ENCODE peak calls at places on chromosomes 1 and 21, in nine cellular contexts. N is activated CD4-positive, CD25-positive, alpha-beta regulatory T cell treated with anti-CD3 and anti-CD28 coated beads, Interleukin-2, amount 50 U/mL, for 72 hours; C is RCC 7860; D is neural crest cell; A is effector CD8-positive, alpha-beta T cell; T is nucleus accumbens; P is AG04450; X is activated T-cell treated with anti-CD3 and anti-CD28 coated beads, Interleukin-2, amount 50 U/mL, for 1 hour; M is AML-193. R is an unnamed sample.

GRCh38 chr21:45545236-45545570 is 3.0 kb upstream of the SLC19A1 start:
- DNase-seq in N (no peak), C (no peak), D (no peak), A (no peak), T (no peak), P (no peak), X (no peak), M (no peak), R (peak; percentile 0)

GRCh38 chr1:59375321-59376220 is 78.7 kb downstream of the FGGY start:
- DNase-seq in N (no peak), C (peak; percentile 95), D (no peak), A (no peak), T (no peak), P (peak; percentile 94), X (no peak), M (no peak), R (no peak)

GRCh38 chr1:216600730-216601426 is 122.4 kb downstream of the ESRRG start:
- DNase-seq in N (no peak), C (no peak), D (peak; percentile 67), A (no peak), T (peak; percentile 77), P (peak; percentile 38), X (no peak), M (no peak), R (peak; percentile 80)

GRCh38 chr1:230120289-230120948 is 53.4 kb downstream of the GALNT2 start:
- DNase-seq in N (no peak), C (peak; percentile 88), D (no peak), A (no peak), T (no peak), P (no peak), X (no peak), M (no peak), R (no peak)

GRCh38 chr1:207243756-207244408 is 77.6 kb upstream of the CD55 start:
- DNase-seq in N (no peak), C (no peak), D (no peak), A (no peak), T (no peak), P (no peak), X (no peak), M (no peak), R (no peak)

GRCh38 chr1:12438349-12438924 is 179.6 kb downstream of the DHRS3 start:
- DNase-seq in N (no peak), C (no peak), D (no peak), A (no peak), T (no peak), P (no peak), X (peak; percentile 42), M (no peak), R (no peak)

GRCh38 chr1:36115200-36115669 is 9.8 kb downstream of the COL8A2 start:
- DNase-seq in N (no peak), C (no peak), D (no peak), A (no peak), T (no peak), P (no peak), X (no peak), M (no peak), R (no peak)

GRCh38 chr1:187985145-187985896 is 1156.6 kb downstream of the PLA2G4A start:
- DNase-seq in N (no peak), C (no peak), D (no peak), A (no peak), T (no peak), P (no peak), X (no peak), M (no peak), R (no peak)

GRCh38 chr1:39317111-39317510 is 112.6 kb downstream of the MACF1 start:
- DNase-seq in N (no peak), C (no peak), D (no peak), A (no peak), T (no peak), P (no peak), X (no peak), M (no peak), R (no peak)

GRCh38 chr1:39690943-39691382 is 270 bp downstream of the HPCAL4 start:
- DNase-seq in N (no peak), C (no peak), D (no peak), A (no peak), T (no peak), P (no peak), X (no peak), M (no peak), R (no peak)

GRCh38 chr21:45420623-45421041 is 15.7 kb downstream of the COL18A1 start:
- DNase-seq in N (no peak), C (peak; percentile 77), D (no peak), A (no peak), T (no peak), P (no peak), X (no peak), M (no peak), R (no peak)

GRCh38 chr1:61215676-61216289 is 133.4 kb downstream of the NFIA start:
- DNase-seq in N (no peak), C (peak; percentile 84), D (no peak), A (no peak), T (no peak), P (no peak), X (no peak), M (no peak), R (no peak)

GRCh38 chr1:65063025-65063424 is 85.0 kb upstream of the AK4 start:
- DNase-seq in N (no peak), C (peak; percentile 26), D (no peak), A (no peak), T (no peak), P (no peak), X (no peak), M (peak; percentile 36), R (no peak)

GRCh38 chr1:29234471-29234870 is 1.9 kb upstream of the PTPRU start:
- DNase-seq in N (no peak), C (no peak), D (no peak), A (no peak), T (no peak), P (no peak), X (no peak), M (no peak), R (no peak)

GRCh38 chr1:201042663-201043461 is 19.3 kb upstream of the KIF21B start:
- DNase-seq in N (peak; percentile 53), C (peak; percentile 48), D (peak; percentile 63), A (peak; percentile 59), T (peak; percentile 74), P (peak; percentile 47), X (peak; percentile 76), M (peak; percentile 65), R (peak; percentile 76)

GRCh38 chr1:59570524-59570923 is 244.2 kb upstream of the HOOK1 start:
- DNase-seq in N (no peak), C (no peak), D (no peak), A (no peak), T (no peak), P (no peak), X (no peak), M (peak; percentile 75), R (peak; percentile 46)

GRCh38 chr1:30257742-30258380 is 465.5 kb downstream of the MATN1 start:
- DNase-seq in N (no peak), C (no peak), D (no peak), A (no peak), T (no peak), P (no peak), X (no peak), M (no peak), R (no peak)

GRCh38 chr1:189274267-189274666 is 1203.4 kb downstream of the BRINP3 start:
- DNase-seq in N (no peak), C (no peak), D (no peak), A (no peak), T (no peak), P (no peak), X (no peak), M (no peak), R (no peak)

GRCh38 chr1:37020653-37021277 is 13.6 kb downstream of the GRIK3 start:
- DNase-seq in N (no peak), C (no peak), D (peak; percentile 72), A (no peak), T (no peak), P (no peak), X (no peak), M (peak; percentile 12), R (no peak)

GRCh38 chr1:209584186-209584776 is 767 bp downstream of the CAMK1G start:
- DNase-seq in N (no peak), C (no peak), D (no peak), A (no peak), T (peak; percentile 4), P (no peak), X (no peak), M (no peak), R (no peak)

GRCh38 chr21:45459171-45460010 is 54.4 kb downstream of the COL18A1 start:
- DNase-seq in N (no peak), C (no peak), D (no peak), A (no peak), T (no peak), P (no peak), X (no peak), M (no peak), R (no peak)

GRCh38 chr1:3349161-3349967 is 105.1 kb upstream of the ARHGEF16 start:
- DNase-seq in N (no peak), C (no peak), D (peak; percentile 41), A (no peak), T (no peak), P (no peak), X (no peak), M (no peak), R (no peak)

GRCh38 chr1:109400035-109400655 is 2.4 kb upstream of the SORT1 start:
- DNase-seq in N (no peak), C (no peak), D (no peak), A (no peak), T (no peak), P (no peak), X (no peak), M (no peak), R (no peak)

GRCh38 chr1:63966016-63966415 is 192.2 kb downstream of the ROR1 start:
- DNase-seq in N (no peak), C (no peak), D (no peak), A (no peak), T (no peak), P (no peak), X (no peak), M (no peak), R (peak; percentile 7)

GRCh38 chr1:4655674-4656532 is 1.5 kb downstream of the AJAP1 start:
- DNase-seq in N (no peak), C (peak; percentile 18), D (peak; percentile 69), A (no peak), T (peak; percentile 92), P (no peak), X (no peak), M (no peak), R (no peak)

GRCh38 chr1:169103443-169103842 is 3.0 kb upstream of the ATP1B1 start:
- DNase-seq in N (no peak), C (no peak), D (no peak), A (no peak), T (no peak), P (no peak), X (no peak), M (no peak), R (peak; percentile 87)

GRCh38 chr1:23570001-23570691 is 10.8 kb upstream of the ID3 start:
- DNase-seq in N (no peak), C (no peak), D (no peak), A (no peak), T (no peak), P (no peak), X (no peak), M (no peak), R (no peak)

GRCh38 chr1:235858784-235859183 is 7.9 kb downstream of the LYST start:
- DNase-seq in N (no peak), C (no peak), D (no peak), A (no peak), T (no peak), P (no peak), X (no peak), M (no peak), R (no peak)

GRCh38 chr1:228073870-228074545 is 8.5 kb upstream of the ARF1 start:
- DNase-seq in N (no peak), C (no peak), D (no peak), A (no peak), T (no peak), P (no peak), X (no peak), M (no peak), R (peak; percentile 61)

GRCh38 chr1:192747942-192748341 is 60.9 kb upstream of the RGS2 start:
- DNase-seq in N (no peak), C (no peak), D (no peak), A (no peak), T (no peak), P (no peak), X (no peak), M (no peak), R (no peak)

GRCh38 chr1:201178718-201179117 is 11.9 kb upstream of the IGFN1 start:
- DNase-seq in N (no peak), C (no peak), D (no peak), A (no peak), T (no peak), P (no peak), X (no peak), M (no peak), R (no peak)